ENCODE peak calls at places on chromosome 3, in five cellular contexts. One of them, this sample, is unnamed.

GRCh38 chr3:68855620-68856019 is 76.7 kb downstream of the TAFA4 start:
- DNase-seq in SK-N-SH: no peak
- DNase-seq in HepG2: no peak
- DNase-seq in A549: no peak
- DNase-seq in GM12878: no peak
- DNase-seq in this sample: no peak

GRCh38 chr3:150345021-150345538 is 63.0 kb upstream of the TSC22D2 start:
- DNase-seq in SK-N-SH: no peak
- DNase-seq in GM12878: no peak
- DNase-seq in HepG2: peak
- DNase-seq in A549: peak
- DNase-seq in this sample: no peak

GRCh38 chr3:11768604-11769003 is 78.1 kb downstream of the TAMM41 start:
- DNase-seq in HepG2: no peak
- DNase-seq in SK-N-SH: no peak
- DNase-seq in A549: no peak
- DNase-seq in GM12878: no peak
- DNase-seq in this sample: no peak

GRCh38 chr3:104126463-104126862 is 1240.2 kb upstream of the ALCAM start:
- DNase-seq in SK-N-SH: no peak
- DNase-seq in HepG2: no peak
- DNase-seq in A549: no peak
- DNase-seq in GM12878: no peak
- DNase-seq in this sample: no peak

GRCh38 chr3:50978991-50979667 is 304.4 kb downstream of the DOCK3 start:
- DNase-seq in SK-N-SH: no peak
- DNase-seq in GM12878: no peak
- DNase-seq in HepG2: no peak
- DNase-seq in A549: no peak
- DNase-seq in this sample: peak

GRCh38 chr3:37819591-37819990 is 42.1 kb upstream of the CTDSPL start:
- DNase-seq in GM12878: no peak
- DNase-seq in HepG2: no peak
- DNase-seq in SK-N-SH: peak
- DNase-seq in A549: no peak
- DNase-seq in this sample: no peak

GRCh38 chr3:33139996-33140395 is 26.2 kb downstream of the CRTAP start:
- DNase-seq in A549: no peak
- DNase-seq in GM12878: no peak
- DNase-seq in SK-N-SH: no peak
- DNase-seq in HepG2: no peak
- DNase-seq in this sample: no peak

GRCh38 chr3:27666708-27667107 is 55.4 kb downstream of the EOMES start:
- DNase-seq in HepG2: no peak
- DNase-seq in GM12878: no peak
- DNase-seq in A549: peak
- DNase-seq in SK-N-SH: peak
- DNase-seq in this sample: peak

GRCh38 chr3:14767706-14768105 is 51.1 kb upstream of the FGD5 start:
- DNase-seq in SK-N-SH: peak
- DNase-seq in HepG2: no peak
- DNase-seq in A549: no peak
- DNase-seq in GM12878: no peak
- DNase-seq in this sample: no peak

GRCh38 chr3:99659032-99659431 is 20.6 kb downstream of the COL8A1 start:
- DNase-seq in SK-N-SH: no peak
- DNase-seq in GM12878: no peak
- DNase-seq in HepG2: no peak
- DNase-seq in A549: peak
- DNase-seq in this sample: peak

GRCh38 chr3:115827494-115827893 is 204.2 kb downstream of the GAP43 start:
- DNase-seq in SK-N-SH: no peak
- DNase-seq in A549: no peak
- DNase-seq in GM12878: no peak
- DNase-seq in HepG2: no peak
- DNase-seq in this sample: no peak

GRCh38 chr3:98599647-98600411 is 6.4 kb upstream of the CPOX start:
- DNase-seq in SK-N-SH: no peak
- DNase-seq in GM12878: no peak
- DNase-seq in HepG2: peak
- DNase-seq in A549: no peak
- DNase-seq in this sample: no peak
- TF ChIP-seq MAX in SK-N-SH: no peak
- TF ChIP-seq MAX in GM12878: no peak
- TF ChIP-seq MAX in HepG2: no peak
- TF ChIP-seq MAX in A549: no peak
- TF ChIP-seq MAX in this sample: no peak

DNA sequence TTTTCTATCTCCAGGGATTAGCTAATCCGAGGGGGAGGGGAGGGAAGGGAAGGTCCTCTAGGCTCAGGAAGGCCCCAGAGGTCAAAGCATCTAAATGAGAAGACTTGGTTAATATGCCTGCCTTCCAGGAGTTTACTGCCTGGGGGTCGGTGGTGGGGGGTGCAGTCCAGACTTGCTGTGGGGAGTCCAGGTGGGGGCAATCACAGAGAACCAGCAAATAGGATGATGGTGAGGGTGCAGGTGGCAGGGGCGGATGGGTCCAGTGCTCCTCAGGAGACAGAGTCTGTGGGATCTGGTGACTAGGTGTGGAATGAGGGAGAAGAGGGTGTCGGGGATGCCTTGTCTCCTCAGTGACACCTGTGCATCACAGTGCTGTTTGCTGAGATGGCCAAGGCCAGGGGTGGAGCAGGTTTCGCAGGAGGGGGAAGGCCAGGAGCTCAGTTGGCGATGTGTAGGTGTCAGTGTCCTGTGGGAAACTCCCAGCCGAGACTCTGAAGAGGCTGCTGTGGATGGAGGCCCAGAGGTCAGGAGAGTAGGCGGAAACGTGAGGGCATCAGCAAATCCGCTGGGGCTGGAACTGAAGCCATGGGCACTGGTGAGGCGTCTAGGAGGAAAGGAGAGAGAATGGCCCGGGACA is 8.1 kb downstream of the CFAP100 start:
- DNase-seq in GM12878: no peak
- DNase-seq in SK-N-SH: no peak
- DNase-seq in HepG2: no peak
- DNase-seq in A549: no peak
- DNase-seq in this sample: no peak
- H3K4me3 ChIP-seq in GM12878: no peak
- H3K4me3 ChIP-seq in SK-N-SH: no peak
- H3K4me3 ChIP-seq in HepG2: no peak
- H3K4me3 ChIP-seq in A549: no peak
- H3K4me3 ChIP-seq in this sample: no peak

DNA sequence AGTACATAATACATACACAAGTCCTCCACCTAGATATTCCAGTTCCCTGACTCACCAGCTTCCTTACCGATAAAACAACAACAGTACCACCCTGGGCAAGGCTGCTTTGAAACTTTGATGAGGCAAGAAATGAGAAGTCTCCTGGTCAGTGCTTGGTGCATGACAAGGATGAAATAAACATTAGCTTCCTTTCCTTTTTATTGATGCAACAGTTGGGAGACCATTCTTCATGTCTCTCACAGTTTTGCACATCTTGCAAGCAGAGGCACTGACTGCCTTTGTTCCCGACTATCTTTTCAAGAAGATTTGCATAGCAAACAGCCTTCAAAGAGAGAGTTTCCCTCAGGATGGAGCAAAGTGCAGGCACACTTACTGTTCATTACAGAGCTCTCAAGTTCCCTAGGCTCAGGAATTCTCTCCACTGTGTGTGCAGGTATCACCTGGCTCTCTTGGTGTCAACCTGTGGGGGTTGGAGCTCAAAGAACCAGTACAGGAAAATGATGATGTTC is 65.2 kb downstream of the MYLK start:
- DNase-seq in A549: no peak
- DNase-seq in HepG2: peak
- DNase-seq in GM12878: no peak
- DNase-seq in SK-N-SH: no peak
- DNase-seq in this sample: no peak
- TF ChIP-seq MAX in A549: no peak
- TF ChIP-seq MAX in HepG2: no peak
- TF ChIP-seq MAX in GM12878: no peak
- TF ChIP-seq MAX in SK-N-SH: no peak
- TF ChIP-seq MAX in this sample: no peak

DNA sequence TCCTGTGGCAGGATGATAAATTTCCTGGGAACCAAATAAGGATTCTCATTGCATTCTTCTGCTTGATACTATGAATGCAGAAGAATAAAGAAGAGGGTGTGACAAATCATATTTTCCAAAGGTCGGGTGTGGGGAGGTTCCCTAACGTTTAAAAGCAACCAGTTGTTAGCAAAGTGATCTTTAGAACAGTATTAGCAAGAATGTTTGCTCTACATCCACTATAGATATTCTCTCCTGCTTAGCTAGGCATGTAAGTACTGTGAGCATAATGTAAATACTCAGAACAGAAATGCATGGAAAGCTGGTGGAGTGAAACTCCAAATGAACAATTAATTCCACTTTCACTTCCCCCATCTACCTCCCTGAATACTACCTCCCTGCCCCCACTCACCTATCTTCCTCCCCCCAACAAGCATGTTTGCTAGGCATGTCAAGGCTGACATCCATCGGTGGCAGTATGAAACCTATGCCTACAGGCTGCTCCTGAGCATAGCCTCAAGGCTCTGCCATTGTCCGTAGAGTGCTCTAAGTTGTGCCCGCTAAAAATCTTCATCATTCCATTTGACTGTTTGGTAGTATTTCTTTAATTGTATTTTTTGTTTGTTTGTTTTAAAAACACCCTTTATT is 329.7 kb downstream of the TIGIT start:
- DNase-seq in HepG2: peak
- DNase-seq in A549: peak
- DNase-seq in SK-N-SH: no peak
- DNase-seq in GM12878: no peak
- DNase-seq in this sample: no peak
- H3K4me3 ChIP-seq in HepG2: peak
- H3K4me3 ChIP-seq in A549: peak
- H3K4me3 ChIP-seq in SK-N-SH: peak
- H3K4me3 ChIP-seq in GM12878: no peak
- H3K4me3 ChIP-seq in this sample: no peak

DNA sequence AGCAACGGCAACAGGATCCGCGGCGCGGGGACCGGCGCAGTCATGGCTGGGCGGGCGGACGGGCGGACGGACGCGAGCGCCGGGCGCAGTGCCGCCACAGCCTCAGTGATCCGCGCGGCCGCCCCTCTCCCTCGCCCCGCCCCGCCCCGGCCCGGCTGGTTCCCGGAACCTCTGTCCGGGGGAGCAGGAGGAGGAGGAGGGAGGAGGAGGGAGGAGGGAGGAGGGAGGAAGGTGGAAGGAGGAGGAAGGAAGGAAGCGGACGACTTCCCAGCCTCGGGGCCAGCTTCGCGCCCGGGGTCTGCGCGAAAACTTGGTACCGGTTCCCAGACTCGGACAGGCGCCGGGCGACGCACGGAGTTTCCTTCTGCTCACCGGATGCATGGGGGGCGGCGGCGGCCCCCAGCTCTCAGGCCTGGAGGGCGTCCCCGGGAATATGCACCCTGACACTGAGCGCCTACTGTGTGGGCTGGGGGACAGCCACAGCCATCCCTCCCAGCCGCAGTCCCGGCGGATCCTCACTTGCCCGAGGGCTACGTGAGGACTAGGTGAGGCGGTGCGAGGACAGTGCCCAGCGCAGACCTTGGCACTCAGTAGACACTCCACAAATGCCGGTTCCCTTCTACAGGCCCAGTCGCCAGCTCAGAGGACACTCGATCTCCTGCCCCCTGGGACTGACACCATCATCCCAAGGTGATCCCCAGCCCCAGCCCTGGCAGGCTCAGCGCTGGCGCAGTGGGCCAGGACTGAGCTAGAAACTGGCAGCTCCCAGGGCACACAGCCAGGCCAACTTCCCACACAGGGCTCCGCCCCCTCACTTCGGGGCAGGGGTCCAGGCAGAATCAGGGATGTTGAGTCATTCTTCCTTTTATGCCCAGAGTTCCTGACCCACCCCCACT is at the start of gene SHISA5:
- DNase-seq in GM12878: no peak
- DNase-seq in HepG2: no peak
- DNase-seq in A549: peak
- DNase-seq in SK-N-SH: peak
- DNase-seq in this sample: peak
- TF ChIP-seq MAX in GM12878: no peak
- TF ChIP-seq MAX in HepG2: no peak
- TF ChIP-seq MAX in A549: peak
- TF ChIP-seq MAX in SK-N-SH: peak
- TF ChIP-seq MAX in this sample: no peak

This sample was measured in NB4.